ENCODE peak calls at places on chromosomes 11 and 22, in six cellular contexts. One of them, this sample, is unnamed.
A peak's percentile ranks its signal among the peaks of the same experiment; 100 is the strongest.

GRCh38 chr11:2325719-2326118 is 23.9 kb downstream of the TSPAN32 start:
- DNase-seq in fibroblast of mammary gland: peak; percentile 39
- DNase-seq in transverse colon: no peak
- DNase-seq in adrenal gland: peak; percentile 88
- DNase-seq in NT2/D1: no peak
- DNase-seq in GM23248: peak; percentile 73
- DNase-seq in this sample: no peak

GRCh38 chr11:15180212-15180814 is 65.6 kb downstream of the INSC start:
- DNase-seq in fibroblast of mammary gland: peak; percentile 77
- DNase-seq in transverse colon: no peak
- DNase-seq in adrenal gland: no peak
- DNase-seq in NT2/D1: no peak
- DNase-seq in GM23248: peak; percentile 65
- DNase-seq in this sample: no peak

GRCh38 chr11:36034572-36035331 is 90.9 kb downstream of the LDLRAD3 start:
- DNase-seq in fibroblast of mammary gland: peak; percentile 81
- DNase-seq in transverse colon: no peak
- DNase-seq in adrenal gland: no peak
- DNase-seq in NT2/D1: no peak
- DNase-seq in GM23248: peak; percentile 90
- DNase-seq in this sample: no peak

GRCh38 chr11:17972987-17973386 is 39.9 kb downstream of the SERGEF start:
- DNase-seq in fibroblast of mammary gland: peak; percentile 95
- DNase-seq in transverse colon: peak; percentile 10
- DNase-seq in adrenal gland: peak; percentile 86
- DNase-seq in NT2/D1: peak; percentile 73
- DNase-seq in GM23248: peak; percentile 88
- DNase-seq in this sample: peak; percentile 50

GRCh38 chr22:42064629-42065028 is 6.0 kb downstream of the NAGA start:
- DNase-seq in fibroblast of mammary gland: no peak
- DNase-seq in transverse colon: peak; percentile 54
- DNase-seq in adrenal gland: no peak
- DNase-seq in NT2/D1: no peak
- DNase-seq in GM23248: no peak
- DNase-seq in this sample: no peak

GRCh38 chr11:106925245-106925644 is 93.0 kb downstream of the GUCY1A2 start:
- DNase-seq in fibroblast of mammary gland: peak; percentile 58
- DNase-seq in transverse colon: no peak
- DNase-seq in adrenal gland: no peak
- DNase-seq in NT2/D1: no peak
- DNase-seq in GM23248: peak; percentile 73
- DNase-seq in this sample: no peak

GRCh38 chr11:61418136-61418535 is 11.6 kb downstream of the CPSF7 start:
- DNase-seq in fibroblast of mammary gland: peak; percentile 15
- DNase-seq in transverse colon: no peak
- DNase-seq in adrenal gland: no peak
- DNase-seq in NT2/D1: no peak
- DNase-seq in GM23248: peak; percentile 51
- DNase-seq in this sample: no peak

GRCh38 chr11:2899080-2899783 is 13.7 kb upstream of the CDKN1C start:
- DNase-seq in fibroblast of mammary gland: no peak
- DNase-seq in transverse colon: no peak
- DNase-seq in adrenal gland: peak; percentile 53
- DNase-seq in NT2/D1: no peak
- DNase-seq in GM23248: no peak
- DNase-seq in this sample: no peak

GRCh38 chr11:66719111-66719872 is 9.7 kb downstream of the SPTBN2 start:
- DNase-seq in fibroblast of mammary gland: no peak
- DNase-seq in transverse colon: no peak
- DNase-seq in adrenal gland: no peak
- DNase-seq in NT2/D1: no peak
- DNase-seq in GM23248: no peak
- DNase-seq in this sample: no peak

GRCh38 chr11:102664001-102664752 is 39.0 kb upstream of the MMP20 start:
- DNase-seq in fibroblast of mammary gland: no peak
- DNase-seq in transverse colon: no peak
- DNase-seq in adrenal gland: no peak
- DNase-seq in NT2/D1: no peak
- DNase-seq in GM23248: peak; percentile 31
- DNase-seq in this sample: no peak

GRCh38 chr11:130555251-130555841 is 106.9 kb downstream of the ADAMTS15 start:
- DNase-seq in fibroblast of mammary gland: peak; percentile 22
- DNase-seq in transverse colon: no peak
- DNase-seq in adrenal gland: no peak
- DNase-seq in NT2/D1: no peak
- DNase-seq in GM23248: peak; percentile 55
- DNase-seq in this sample: no peak

GRCh38 chr11:3163241-3163981 is 1.7 kb downstream of the OSBPL5 start:
- DNase-seq in fibroblast of mammary gland: no peak
- DNase-seq in transverse colon: peak; percentile 9
- DNase-seq in adrenal gland: no peak
- DNase-seq in NT2/D1: no peak
- DNase-seq in GM23248: peak; percentile 28
- DNase-seq in this sample: no peak

GRCh38 chr11:60343094-60343704 is 16.1 kb downstream of the MS4A6E start:
- DNase-seq in fibroblast of mammary gland: peak; percentile 7
- DNase-seq in transverse colon: no peak
- DNase-seq in adrenal gland: no peak
- DNase-seq in NT2/D1: no peak
- DNase-seq in GM23248: peak; percentile 30
- DNase-seq in this sample: peak; percentile 39

GRCh38 chr11:122175316-122175715 is 59.3 kb upstream of the BLID start:
- DNase-seq in fibroblast of mammary gland: no peak
- DNase-seq in transverse colon: no peak
- DNase-seq in adrenal gland: no peak
- DNase-seq in NT2/D1: no peak
- DNase-seq in GM23248: peak; percentile 45
- DNase-seq in this sample: no peak

GRCh38 chr22:21942407-21942895 is 10.2 kb downstream of the PPM1F start:
- DNase-seq in fibroblast of mammary gland: peak; percentile 90
- DNase-seq in transverse colon: peak; percentile 52
- DNase-seq in adrenal gland: peak; percentile 76
- DNase-seq in NT2/D1: no peak
- DNase-seq in GM23248: peak; percentile 94
- DNase-seq in this sample: no peak

GRCh38 chr11:12126352-12127019 is 16.1 kb downstream of the MICAL2 start:
- DNase-seq in fibroblast of mammary gland: peak; percentile 95
- DNase-seq in transverse colon: no peak
- DNase-seq in adrenal gland: no peak
- DNase-seq in NT2/D1: no peak
- DNase-seq in GM23248: peak; percentile 93
- DNase-seq in this sample: no peak

GRCh38 chr11:132139181-132139580 is 768.8 kb downstream of the NTM start:
- DNase-seq in fibroblast of mammary gland: no peak
- DNase-seq in transverse colon: no peak
- DNase-seq in adrenal gland: no peak
- DNase-seq in NT2/D1: no peak
- DNase-seq in GM23248: peak; percentile 10
- DNase-seq in this sample: no peak

GRCh38 chr11:95318459-95318858 is 87.5 kb upstream of the SESN3 start:
- DNase-seq in fibroblast of mammary gland: no peak
- DNase-seq in transverse colon: no peak
- DNase-seq in adrenal gland: no peak
- DNase-seq in NT2/D1: no peak
- DNase-seq in GM23248: no peak
- DNase-seq in this sample: no peak

DNA sequence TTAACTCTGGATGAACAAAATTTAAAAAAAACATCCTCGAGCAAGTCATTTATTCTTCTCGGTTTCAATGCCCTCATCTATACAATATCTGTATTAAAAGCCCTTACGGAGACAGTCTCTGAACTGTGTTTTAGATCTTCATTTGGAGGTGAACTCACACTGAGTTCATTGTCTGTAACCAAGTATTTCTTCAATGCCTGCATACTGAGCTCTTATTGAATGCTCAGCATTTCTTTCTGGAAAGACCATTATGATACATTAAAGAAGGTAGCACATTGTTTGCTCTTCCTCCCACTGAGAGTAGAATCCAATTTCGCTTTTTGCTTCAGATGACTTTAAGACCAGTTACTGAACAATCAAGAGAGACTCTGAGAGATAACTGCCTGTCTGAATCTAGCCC is 1.7 kb upstream of the ANO3 start:
- DNase-seq in fibroblast of mammary gland: no peak
- DNase-seq in transverse colon: no peak
- DNase-seq in adrenal gland: no peak
- DNase-seq in NT2/D1: no peak
- DNase-seq in GM23248: no peak
- DNase-seq in this sample: no peak
- H3K4me3 ChIP-seq in fibroblast of mammary gland: no peak overlapping the region
- H3K4me3 ChIP-seq in transverse colon: no peak overlapping the region
- H3K4me3 ChIP-seq in adrenal gland: no peak overlapping the region
- H3K4me3 ChIP-seq in NT2/D1: no peak overlapping the region
- H3K4me3 ChIP-seq in GM23248: no peak overlapping the region
- H3K4me3 ChIP-seq in this sample: no peak overlapping the region

DNA sequence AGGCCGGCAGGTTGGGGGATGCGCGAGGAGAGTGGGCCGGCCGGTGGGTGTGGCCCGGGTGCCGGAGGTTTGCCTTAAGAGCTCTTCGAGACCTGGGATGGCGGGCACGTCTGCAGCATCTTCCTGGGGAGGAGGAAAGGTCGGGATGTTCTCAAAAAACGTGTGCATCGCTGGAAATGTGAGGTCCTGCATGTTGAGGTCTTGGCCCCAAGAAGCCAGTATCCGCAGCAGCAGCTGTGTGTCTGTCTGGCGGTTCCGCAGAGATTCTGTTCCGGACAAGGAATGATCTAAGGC is 1.4 kb downstream of the NAV2 start:
- DNase-seq in fibroblast of mammary gland: peak; percentile 20
- DNase-seq in transverse colon: no peak
- DNase-seq in adrenal gland: no peak
- DNase-seq in NT2/D1: no peak
- DNase-seq in GM23248: peak; percentile 61
- DNase-seq in this sample: no peak
- H3K4me3 ChIP-seq in fibroblast of mammary gland: peak overlapping the region; percentile 96
- H3K4me3 ChIP-seq in transverse colon: peak overlapping the region; percentile 59
- H3K4me3 ChIP-seq in adrenal gland: no peak overlapping the region
- H3K4me3 ChIP-seq in NT2/D1: peak overlapping the region; percentile 46
- H3K4me3 ChIP-seq in GM23248: peak overlapping the region; percentile 96
- H3K4me3 ChIP-seq in this sample: peak overlapping the region; percentile 57

DNA sequence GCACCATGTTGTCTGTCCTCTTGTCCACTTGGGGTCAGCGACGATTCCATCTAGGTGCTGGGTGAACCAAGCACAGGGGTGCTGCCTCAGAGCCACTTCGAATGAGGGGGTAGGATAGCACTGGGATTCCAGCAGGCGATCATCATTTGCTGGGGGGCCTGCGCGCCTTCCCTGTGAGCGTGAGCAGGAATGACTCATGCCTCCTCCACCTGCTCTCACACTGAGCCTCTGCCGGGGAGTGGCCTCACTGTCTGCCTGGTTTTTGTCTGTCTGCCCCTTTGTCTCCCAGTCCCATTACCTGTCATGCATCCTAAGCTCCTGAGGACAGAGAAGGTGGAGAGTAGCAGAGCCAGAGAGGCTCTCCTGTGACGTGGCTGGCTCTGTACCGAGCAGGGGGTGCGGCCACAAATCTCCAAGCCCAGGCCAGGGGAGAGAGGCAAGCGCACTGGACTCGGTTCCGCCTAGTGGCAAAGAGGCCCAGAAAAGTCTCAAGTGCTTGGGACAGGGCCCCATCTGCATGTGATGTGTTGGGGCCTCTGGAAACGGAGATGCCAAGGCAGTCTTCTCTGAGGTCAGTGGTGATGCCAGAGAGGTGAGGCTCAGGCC is 30.8 kb downstream of the RSPH14 start:
- DNase-seq in fibroblast of mammary gland: no peak
- DNase-seq in transverse colon: no peak
- DNase-seq in adrenal gland: no peak
- DNase-seq in NT2/D1: no peak
- DNase-seq in GM23248: no peak
- DNase-seq in this sample: no peak
- H3K4me3 ChIP-seq in fibroblast of mammary gland: no peak overlapping the region
- H3K4me3 ChIP-seq in transverse colon: no peak overlapping the region
- H3K4me3 ChIP-seq in adrenal gland: no peak overlapping the region
- H3K4me3 ChIP-seq in NT2/D1: no peak overlapping the region
- H3K4me3 ChIP-seq in GM23248: no peak overlapping the region
- H3K4me3 ChIP-seq in this sample: no peak overlapping the region

DNA sequence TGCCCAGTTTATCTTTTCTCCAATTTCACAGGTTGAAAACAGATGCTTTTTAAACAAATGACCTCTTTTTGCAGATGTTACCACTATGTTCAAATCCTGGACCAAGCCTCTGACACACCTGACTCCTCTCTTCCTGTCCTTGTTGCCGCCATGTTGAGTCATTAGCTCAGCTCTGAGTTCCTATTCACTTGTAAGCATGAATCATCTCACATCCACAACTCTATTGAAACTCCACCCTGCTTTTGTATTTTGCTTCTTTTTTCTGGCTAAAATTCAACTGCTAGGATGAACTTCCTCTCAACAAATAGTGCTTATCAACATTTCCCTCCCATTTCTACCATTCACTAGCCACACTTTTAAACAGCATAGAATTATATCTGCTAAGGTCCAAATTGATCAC is 4.1 kb downstream of the JOSD1 start:
- DNase-seq in fibroblast of mammary gland: peak; percentile 92
- DNase-seq in transverse colon: no peak
- DNase-seq in adrenal gland: peak; percentile 76
- DNase-seq in NT2/D1: no peak
- DNase-seq in GM23248: peak; percentile 94
- DNase-seq in this sample: no peak
- H3K4me3 ChIP-seq in fibroblast of mammary gland: no peak overlapping the region
- H3K4me3 ChIP-seq in transverse colon: no peak overlapping the region
- H3K4me3 ChIP-seq in adrenal gland: no peak overlapping the region
- H3K4me3 ChIP-seq in NT2/D1: no peak overlapping the region
- H3K4me3 ChIP-seq in GM23248: peak overlapping the region; percentile 87
- H3K4me3 ChIP-seq in this sample: no peak overlapping the region

DNA sequence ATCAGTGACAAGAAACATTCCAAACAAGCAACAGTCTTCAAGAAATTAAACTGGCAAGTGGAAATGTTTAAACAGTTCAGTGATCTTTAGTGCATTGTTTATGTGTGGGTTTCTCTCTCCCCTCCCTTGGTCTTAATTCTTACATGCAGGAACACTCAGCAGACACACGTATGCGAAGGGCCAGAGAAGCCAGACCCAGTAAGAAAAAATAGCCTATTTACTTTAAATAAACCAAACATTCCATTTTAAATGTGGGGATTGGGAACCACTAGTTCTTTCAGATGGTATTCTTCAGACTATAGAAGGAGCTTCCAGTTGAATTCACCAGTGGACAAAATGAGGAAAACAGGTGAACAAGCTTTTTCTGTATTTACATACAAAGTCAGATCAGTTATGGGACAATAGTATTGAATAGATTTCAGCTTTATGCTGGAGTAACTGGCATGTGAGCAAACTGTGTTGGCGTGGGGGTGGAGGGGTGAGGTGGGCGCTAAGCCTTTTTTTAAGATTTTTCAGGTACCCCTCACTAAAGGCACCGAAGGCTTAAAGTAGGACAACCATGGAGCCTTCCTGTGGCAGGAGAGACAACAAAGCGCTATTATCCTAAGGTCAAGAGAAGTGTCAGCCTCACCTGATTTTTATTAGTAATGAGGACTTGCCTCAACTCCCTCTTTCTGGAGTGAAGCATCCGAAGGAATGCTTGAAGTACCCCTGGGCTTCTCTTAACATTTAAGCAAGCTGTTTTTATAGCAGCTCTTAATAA is 6.0 kb downstream of the MALAT1 start:
- DNase-seq in fibroblast of mammary gland: peak; percentile 47
- DNase-seq in transverse colon: no peak
- DNase-seq in adrenal gland: peak; percentile 26
- DNase-seq in NT2/D1: no peak
- DNase-seq in GM23248: peak; percentile 52
- DNase-seq in this sample: no peak
- H3K4me3 ChIP-seq in fibroblast of mammary gland: peak overlapping the region; percentile 91
- H3K4me3 ChIP-seq in transverse colon: peak overlapping the region; percentile 93
- H3K4me3 ChIP-seq in adrenal gland: peak overlapping the region; percentile 78
- H3K4me3 ChIP-seq in NT2/D1: peak overlapping the region; percentile 13
- H3K4me3 ChIP-seq in GM23248: peak overlapping the region; percentile 98
- H3K4me3 ChIP-seq in this sample: peak overlapping the region; percentile 90

This sample was measured in testis.